ENCODE peak calls at places on chromosomes 6 and 20, in seven cellular contexts. P is effector memory CD4-positive, alpha-beta T cell; X is left lung; N is pancreas; C is Panc1; K is psoas muscle; G is right atrium auricular region. R is an unnamed sample.

GRCh38 chr20:433300-433975 is 25.3 kb downstream of the RBCK1 start:
- DNase-seq in N (no peak), G (no peak), K (no peak), X (no peak), C (no peak), P (no peak), R (no peak)

GRCh38 chr6:150813319-150813992 is 52.0 kb upstream of the MTHFD1L start:
- DNase-seq in N (no peak), C (no peak), X (no peak), G (no peak), K (no peak), P (no peak), R (no peak)

GRCh38 chr6:90940812-90941481 is 354.1 kb upstream of the MAP3K7 start:
- DNase-seq in X (no peak), P (no peak), N (no peak), C (peak; percentile 36), K (no peak), G (no peak), R (peak; percentile 56)

GRCh38 chr6:134347141-134347540 is 29.2 kb upstream of the SGK1 start:
- DNase-seq in N (no peak), K (no peak), X (no peak), G (no peak), P (no peak), C (no peak), R (no peak)

GRCh38 chr6:167073679-167074274 is 49.1 kb upstream of the CCR6 start:
- DNase-seq in C (no peak), P (no peak), G (no peak), X (no peak), N (no peak), K (no peak), R (no peak)

GRCh38 chr20:23082846-23083552 is 3.1 kb downstream of the CD93 start:
- DNase-seq in P (no peak), N (no peak), X (peak; percentile 85), K (no peak), G (peak; percentile 79), C (no peak), R (no peak)

GRCh38 chr20:20083796-20084195 is 31.5 kb downstream of the CFAP61 start:
- DNase-seq in P (no peak), C (peak; percentile 18), G (no peak), K (no peak), X (no peak), N (no peak), R (no peak)

GRCh38 chr20:56663660-56664059 is 34.6 kb downstream of the TFAP2C start:
- DNase-seq in C (no peak), G (no peak), X (no peak), P (no peak), N (no peak), K (no peak), R (no peak)

GRCh38 chr20:24337074-24337473 is 132.4 kb upstream of the SYNDIG1 start:
- DNase-seq in N (no peak), G (peak; percentile 11), X (no peak), C (no peak), K (no peak), P (no peak), R (no peak)

GRCh38 chr6:111730835-111731234 is 125.2 kb upstream of the TRAF3IP2 start:
- DNase-seq in X (no peak), N (no peak), K (no peak), P (no peak), G (no peak), C (no peak), R (no peak)

GRCh38 chr6:137213331-137213740 is 5.8 kb downstream of the IFNGR1 start:
- DNase-seq in C (no peak), G (no peak), X (no peak), P (no peak), N (no peak), K (no peak), R (no peak)

GRCh38 chr6:108526739-108527174 is 34.0 kb upstream of the FOXO3 start:
- DNase-seq in N (no peak), X (no peak), G (no peak), P (no peak), K (no peak), C (peak; percentile 42), R (no peak)

GRCh38 chr20:62792940-62793756 is 3.1 kb upstream of the MRGBP start:
- DNase-seq in G (no peak), P (no peak), K (no peak), C (no peak), N (no peak), X (no peak), R (no peak)

GRCh38 chr6:24495516-24495847 is 713 bp downstream of the ALDH5A1 start:
- DNase-seq in C (no peak), G (peak; percentile 60), P (no peak), K (peak; percentile 63), N (peak; percentile 76), X (peak; percentile 76), R (no peak)

GRCh38 chr6:73394577-73395354 is at the start of gene DDX43:
- DNase-seq in G (peak; percentile 61), X (peak; percentile 83), K (peak; percentile 39), C (peak; percentile 98), P (peak; percentile 48), N (peak; percentile 62), R (peak; percentile 31)

GRCh38 chr6:136067731-136068341 is 182.3 kb downstream of the MTFR2 start:
- DNase-seq in G (no peak), N (no peak), C (no peak), P (no peak), K (no peak), X (no peak), R (no peak)

GRCh38 chr6:98832282-98833100 is 1.9 kb upstream of the POU3F2 start:
- DNase-seq in G (no peak), C (no peak), X (peak; percentile 80), K (no peak), N (peak; percentile 13), P (no peak), R (no peak)

GRCh38 chr20:57879437-57880115 is 169.8 kb upstream of the PMEPA1 start:
- DNase-seq in N (no peak), P (no peak), C (no peak), G (peak; percentile 51), K (no peak), X (no peak), R (no peak)

GRCh38 chr6:135722182-135722581 is 129.3 kb upstream of the PDE7B start:
- DNase-seq in P (no peak), K (no peak), N (no peak), G (no peak), X (no peak), C (no peak), R (no peak)

GRCh38 chr6:158220786-158221442 is 52.8 kb downstream of the GTF2H5 start:
- DNase-seq in G (peak; percentile 79), C (no peak), P (peak; percentile 66), K (peak; percentile 79), N (peak; percentile 72), X (peak; percentile 97), R (peak; percentile 58)

GRCh38 chr6:158219229-158219628 is 51.1 kb downstream of the GTF2H5 start:
- DNase-seq in X (no peak), K (no peak), N (no peak), G (no peak), C (no peak), P (no peak), R (no peak)

GRCh38 chr6:158222066-158222465 is 53.9 kb downstream of the GTF2H5 start:
- DNase-seq in G (no peak), P (no peak), X (no peak), K (no peak), N (no peak), C (no peak), R (no peak)

GRCh38 chr6:158213925-158214674 is 46.0 kb downstream of the GTF2H5 start:
- DNase-seq in K (peak; percentile 46), C (peak; percentile 72), P (peak; percentile 21), X (no peak), N (peak; percentile 42), G (no peak), R (peak; percentile 58)

GRCh38 chr6:158218467-158218866 is 50.3 kb downstream of the GTF2H5 start:
- DNase-seq in N (no peak), G (no peak), C (no peak), P (no peak), K (no peak), X (no peak), R (no peak)
- H3K27ac ChIP-seq in N (no peak overlapping the region), G (no peak overlapping the region), C (no peak overlapping the region), P (no peak overlapping the region), K (no peak overlapping the region), X (no peak overlapping the region), R (no peak overlapping the region)

GRCh38 chr6:169917153-169917552 is 165.7 kb downstream of the ERMARD start:
- DNase-seq in G (no peak), X (no peak), N (no peak), C (no peak), P (no peak), K (no peak), R (no peak)

GRCh38 chr6:169920359-169921020 is 169.1 kb downstream of the ERMARD start:
- DNase-seq in C (no peak), X (no peak), G (no peak), N (no peak), K (no peak), P (no peak), R (no peak)

GRCh38 chr6:169915769-169916550 is 164.5 kb downstream of the ERMARD start:
- DNase-seq in X (peak; percentile 60), C (no peak), G (no peak), P (no peak), N (no peak), K (no peak), R (no peak)

GRCh38 chr6:169918954-169919549 is 167.6 kb downstream of the ERMARD start:
- DNase-seq in C (no peak), K (no peak), P (no peak), N (no peak), G (no peak), X (no peak), R (no peak)

GRCh38 chr6:169918239-169918953 is 167.0 kb downstream of the ERMARD start:
- DNase-seq in C (no peak), G (no peak), P (no peak), K (no peak), N (no peak), X (no peak), R (no peak)
- H3K9me3 ChIP-seq in C (no peaks in the 10 kb centered on the region), G (no peaks in the 10 kb centered on the region), P (no peaks in the 10 kb centered on the region), K (no peaks in the 10 kb centered on the region), N (no peaks in the 10 kb centered on the region), X (no peaks in the 10 kb centered on the region), R (no peaks in the 10 kb centered on the region)

GRCh38 chr6:2786269-2786668 is 21.1 kb downstream of the WRNIP1 start:
- DNase-seq in N (no peak), G (no peak), X (no peak), C (no peak), K (no peak), P (no peak), R (no peak)
- H3K4me1 ChIP-seq in N (peaks cover 8% of the 10 kb centered on the region), G (no peaks in the 10 kb centered on the region), X (peaks cover 6% of the 10 kb centered on the region), C (peaks cover 9% of the 10 kb centered on the region), K (peaks cover 49% of the 10 kb centered on the region), P (no peaks in the 10 kb centered on the region), R (no peaks in the 10 kb centered on the region)

GRCh38 chr6:35370124-35370741 is 27.9 kb downstream of the PPARD start:
- DNase-seq in K (peak; percentile 92), C (no peak), G (peak; percentile 89), X (peak; percentile 85), P (no peak), N (peak; percentile 53), R (no peak)
- H3K27ac ChIP-seq in K (peak overlapping the region; percentile 83), C (no peak overlapping the region), G (peak overlapping the region; percentile 66), X (peak overlapping the region; percentile 79), P (peak overlapping the region; percentile 23), N (no peak overlapping the region), R (peak overlapping the region; percentile 45)